ENCODE peak calls at places on chromosomes 2 and 18, in five cellular contexts. C, V, M, J and E are unnamed samples.

GRCh38 chr2:183029219-183029618 is 9.0 kb downstream of the NCKAP1 start:
- DNase-seq in C (no peak), V (no peak), M (no peak), J (no peak), E (no peak)

GRCh38 chr2:137380610-137381009 is 583.7 kb upstream of the HNMT start:
- DNase-seq in C (no peak), V (no peak), M (no peak), J (no peak), E (no peak)

GRCh38 chr2:5187283-5187682 is 504.9 kb upstream of the SOX11 start:
- DNase-seq in C (no peak), V (no peak), M (no peak), J (no peak), E (no peak)

GRCh38 chr2:241314181-241314932 is 1.1 kb downstream of the HDLBP start:
- DNase-seq in C (no peak), V (no peak), M (no peak), J (peak), E (no peak)

GRCh38 chr2:152134488-152135280 is 35.8 kb upstream of the CACNB4 start:
- DNase-seq in C (no peak), V (no peak), M (no peak), J (peak), E (no peak)

GRCh38 chr2:151297882-151298281 is 8.4 kb upstream of the NMI start:
- DNase-seq in C (no peak), V (peak), M (no peak), J (peak), E (no peak)

GRCh38 chr2:149143734-149144133 is 105.2 kb downstream of the LYPD6B start:
- DNase-seq in C (no peak), V (no peak), M (no peak), J (no peak), E (no peak)

GRCh38 chr18:64002581-64002980 is 32.7 kb downstream of the SERPINB8 start:
- DNase-seq in C (no peak), V (no peak), M (no peak), J (no peak), E (no peak)

GRCh38 chr2:68774569-68775271 is 40.1 kb downstream of the ARHGAP25 start:
- DNase-seq in C (peak), V (peak), M (no peak), J (peak), E (peak)

GRCh38 chr2:174764281-174765063 is at the start of gene CHRNA1:
- DNase-seq in C (no peak), V (no peak), M (no peak), J (peak), E (no peak)

GRCh38 chr2:22487036-22487435 is 897.9 kb upstream of the KLHL29 start:
- DNase-seq in C (no peak), V (no peak), M (no peak), J (no peak), E (no peak)

GRCh38 chr2:101754613-101755012 is 57.1 kb downstream of the MAP4K4 start:
- DNase-seq in C (no peak), V (peak), M (peak), J (no peak), E (no peak)

GRCh38 chr2:53905396-53905795 is 45.6 kb upstream of the GPR75 start:
- DNase-seq in C (no peak), V (no peak), M (no peak), J (no peak), E (no peak)

GRCh38 chr2:217604527-217605279 is 398.1 kb downstream of the TNS1 start:
- DNase-seq in C (no peak), V (no peak), M (no peak), J (no peak), E (no peak)

GRCh38 chr2:48249631-48250473 is 280.1 kb upstream of the STON1 start:
- DNase-seq in C (no peak), V (peak), M (no peak), J (no peak), E (no peak)

GRCh38 chr2:6826081-6826913 is 39.4 kb downstream of the CMPK2 start:
- DNase-seq in C (no peak), V (peak), M (peak), J (peak), E (no peak)